ENCODE peak calls at places on chromosomes 3 and 15, in eight cellular contexts. V, Q, M, P, I, E, W and O are unnamed samples.

GRCh38 chr15:42157981-42158765 is 1.7 kb upstream of the PLA2G4F start:
- DNase-seq in W (no peak), Q (no peak), M (peak), P (peak), E (no peak), V (peak), I (no peak), O (no peak)

GRCh38 chr15:90294159-90294558 is 28.7 kb downstream of the NGRN start:
- DNase-seq in W (no peak), M (no peak), Q (no peak), E (no peak), P (no peak), I (no peak), V (no peak), O (no peak)

GRCh38 chr3:141469712-141470111 is 17.1 kb upstream of the RASA2 start:
- DNase-seq in I (no peak), E (no peak), V (no peak), W (no peak), Q (no peak), P (no peak), M (no peak), O (no peak)

GRCh38 chr3:52153389-52154096 is 680 bp downstream of the POC1A start:
- DNase-seq in I (peak), M (peak), W (no peak), Q (no peak), E (no peak), V (peak), P (no peak), O (no peak)

GRCh38 chr3:10373686-10374261 is 52.9 kb upstream of the SEC13 start:
- DNase-seq in P (no peak), M (peak), I (no peak), E (no peak), V (no peak), Q (no peak), W (no peak), O (no peak)

GRCh38 chr3:170054204-170054603 is 16.4 kb downstream of the GPR160 start:
- DNase-seq in M (no peak), W (no peak), E (no peak), Q (no peak), P (no peak), V (no peak), I (no peak), O (no peak)

GRCh38 chr3:130915567-130916292 is 21.8 kb downstream of the ATP2C1 start:
- DNase-seq in Q (no peak), E (no peak), V (no peak), W (no peak), P (no peak), M (peak), I (no peak), O (no peak)

GRCh38 chr15:63434567-63435219 is 53.0 kb upstream of the CA12 start:
- DNase-seq in E (no peak), I (no peak), W (no peak), M (no peak), Q (no peak), V (no peak), P (no peak), O (no peak)

GRCh38 chr3:38580450-38581382 is 68.8 kb downstream of the SCN5A start:
- DNase-seq in E (peak), I (no peak), M (no peak), W (no peak), P (no peak), V (no peak), Q (no peak), O (no peak)

GRCh38 chr15:45849136-45849535 is 214.3 kb downstream of the SQOR start:
- DNase-seq in W (no peak), I (no peak), P (no peak), E (no peak), V (peak), Q (no peak), M (no peak), O (no peak)

GRCh38 chr15:69780374-69780773 is 317.3 kb downstream of the TLE3 start:
- DNase-seq in Q (no peak), M (peak), V (no peak), I (no peak), E (no peak), W (no peak), P (no peak), O (no peak)

GRCh38 chr3:125194061-125194848 is 18.3 kb downstream of the SLC12A8 start:
- DNase-seq in M (no peak), P (no peak), E (no peak), Q (no peak), I (no peak), V (no peak), W (no peak), O (no peak)

GRCh38 chr3:35426581-35426980 is 212.7 kb upstream of the ARPP21 start:
- DNase-seq in W (no peak), E (no peak), V (no peak), Q (no peak), P (no peak), I (no peak), M (no peak), O (no peak)

GRCh38 chr3:129195731-129196256 is 12.1 kb upstream of the CNBP start:
- DNase-seq in I (no peak), W (no peak), E (peak), M (peak), P (no peak), Q (peak), V (peak), O (peak)

GRCh38 chr15:26852980-26853379 is 13.9 kb upstream of the GABRA5 start:
- DNase-seq in Q (no peak), E (no peak), P (no peak), I (no peak), W (no peak), V (no peak), M (no peak), O (no peak)